ENCODE peak calls at places on chromosomes 6 and 20, in six cellular contexts. K is GM04504, G is HT1080, S is iris pigment epithelial cell, D is erythroblast, X is sciatic nerve. C is an unnamed sample.

GRCh38 chr6:122692175-122692598 is 82.0 kb downstream of the PKIB start:
- DNase-seq in K (peak; percentile 3), G (peak; percentile 59), S (peak; percentile 39), D (no peak), X (no peak), C (no peak)

GRCh38 chr6:121426686-121427085 is 8.8 kb upstream of the GJA1 start:
- DNase-seq in K (no peak), G (no peak), S (no peak), D (no peak), X (no peak), C (no peak)

GRCh38 chr6:163828038-163828790 is 413.7 kb downstream of the QKI start:
- DNase-seq in K (no peak), G (no peak), S (peak; percentile 10), D (no peak), X (no peak), C (no peak)

GRCh38 chr20:3000852-3001523 is 42.4 kb upstream of the GNRH2 start:
- DNase-seq in K (peak; percentile 15), G (peak; percentile 57), S (peak; percentile 73), D (peak; percentile 71), X (no peak), C (no peak)

GRCh38 chr6:155377061-155377460 is 62.8 kb upstream of the TFB1M start:
- DNase-seq in K (peak; percentile 51), G (peak; percentile 89), S (peak; percentile 93), D (no peak), X (no peak), C (no peak)

GRCh38 chr20:24987873-24988835 is 4.4 kb downstream of the APMAP start:
- DNase-seq in K (no peak), G (no peak), S (no peak), D (no peak), X (peak; percentile 25), C (no peak)

GRCh38 chr6:39366875-39367618 is 44.5 kb upstream of the KCNK16 start:
- DNase-seq in K (no peak), G (no peak), S (no peak), D (no peak), X (no peak), C (no peak)

GRCh38 chr20:10982692-10983091 is 308.9 kb upstream of the JAG1 start:
- DNase-seq in K (peak; percentile 81), G (peak; percentile 63), S (peak; percentile 96), D (no peak), X (no peak), C (no peak)

GRCh38 chr6:153044295-153044694 is 41.8 kb upstream of the MTRF1L start:
- DNase-seq in K (no peak), G (peak; percentile 26), S (peak; percentile 39), D (no peak), X (no peak), C (no peak)

GRCh38 chr20:33977535-33977934 is 16.2 kb upstream of the RALY start:
- DNase-seq in K (no peak), G (no peak), S (no peak), D (no peak), X (no peak), C (no peak)